ENCODE peak calls at places on chromosomes 13 and 19, in seven cellular contexts. One of them, this sample, is unnamed. For H3K36me3, the result is how much of the 10 kb centered on the place peaks cover.

GRCh38 chr19:58166708-58167280 is 16.1 kb upstream of the ZNF274 start:
- DNase-seq in tibial nerve: no peak
- DNase-seq in HepG2: no peak
- DNase-seq in K562: no peak
- DNase-seq in transverse colon: no peak
- DNase-seq in spleen: no peak
- DNase-seq in suprapubic skin: no peak
- DNase-seq in this sample: no peak

GRCh38 chr19:6020166-6020967 is 42.4 kb upstream of the RANBP3 start:
- DNase-seq in tibial nerve: no peak
- DNase-seq in HepG2: peak
- DNase-seq in K562: no peak
- DNase-seq in transverse colon: no peak
- DNase-seq in spleen: peak
- DNase-seq in suprapubic skin: no peak
- DNase-seq in this sample: no peak

GRCh38 chr13:113905942-113906341 is 42.1 kb upstream of the GAS6 start:
- DNase-seq in tibial nerve: no peak
- DNase-seq in HepG2: no peak
- DNase-seq in K562: no peak
- DNase-seq in transverse colon: no peak
- DNase-seq in spleen: no peak
- DNase-seq in suprapubic skin: no peak
- DNase-seq in this sample: no peak

GRCh38 chr13:76656496-76656895 is 229.7 kb downstream of the KCTD12 start:
- DNase-seq in tibial nerve: no peak
- DNase-seq in HepG2: no peak
- DNase-seq in K562: no peak
- DNase-seq in transverse colon: no peak
- DNase-seq in spleen: no peak
- DNase-seq in suprapubic skin: no peak
- DNase-seq in this sample: no peak

GRCh38 chr13:32443111-32443510 is 15.2 kb upstream of the N4BP2L1 start:
- DNase-seq in tibial nerve: peak
- DNase-seq in HepG2: peak
- DNase-seq in K562: no peak
- DNase-seq in transverse colon: peak
- DNase-seq in spleen: no peak
- DNase-seq in suprapubic skin: no peak
- DNase-seq in this sample: no peak

GRCh38 chr13:48580185-48580803 is 47.4 kb upstream of the RCBTB2 start:
- DNase-seq in tibial nerve: peak
- DNase-seq in HepG2: peak
- DNase-seq in K562: peak
- DNase-seq in transverse colon: peak
- DNase-seq in spleen: no peak
- DNase-seq in suprapubic skin: no peak
- DNase-seq in this sample: peak

GRCh38 chr19:33449799-33450198 is 71.8 kb downstream of the PEPD start:
- DNase-seq in tibial nerve: no peak
- DNase-seq in HepG2: no peak
- DNase-seq in K562: no peak
- DNase-seq in transverse colon: no peak
- DNase-seq in spleen: peak
- DNase-seq in suprapubic skin: no peak
- DNase-seq in this sample: no peak

GRCh38 chr19:33375760-33376159 is 2.3 kb downstream of the CEBPG start:
- DNase-seq in tibial nerve: no peak
- DNase-seq in HepG2: peak
- DNase-seq in K562: no peak
- DNase-seq in transverse colon: no peak
- DNase-seq in spleen: no peak
- DNase-seq in suprapubic skin: no peak
- DNase-seq in this sample: no peak

GRCh38 chr19:41893899-41894298 is 10.9 kb downstream of the ARHGEF1 start:
- DNase-seq in tibial nerve: no peak
- DNase-seq in HepG2: peak
- DNase-seq in K562: no peak
- DNase-seq in transverse colon: no peak
- DNase-seq in spleen: no peak
- DNase-seq in suprapubic skin: no peak
- DNase-seq in this sample: no peak

GRCh38 chr19:35882074-35882832 is 13.9 kb downstream of the APLP1 start:
- DNase-seq in tibial nerve: peak
- DNase-seq in HepG2: peak
- DNase-seq in K562: peak
- DNase-seq in transverse colon: no peak
- DNase-seq in spleen: no peak
- DNase-seq in suprapubic skin: no peak
- DNase-seq in this sample: peak

DNA sequence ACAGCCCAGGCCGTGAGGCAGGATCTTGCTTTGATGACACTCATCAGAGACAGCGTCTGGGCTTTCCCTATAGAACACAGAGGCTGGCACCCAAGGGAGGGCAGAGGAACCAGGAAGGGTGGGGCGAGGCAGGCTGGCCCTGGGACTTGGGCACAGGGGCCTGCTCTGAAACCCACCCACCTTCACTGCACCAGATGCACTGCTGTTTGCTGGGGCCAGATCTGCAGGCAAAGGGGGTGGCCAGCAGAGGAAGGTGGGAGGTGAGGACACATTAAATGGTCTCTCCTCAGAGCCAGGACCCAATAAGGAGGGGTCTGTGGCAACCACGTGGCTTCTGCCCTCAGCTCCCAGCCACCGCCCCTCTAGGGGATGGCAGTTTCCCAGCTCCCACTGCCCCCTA is 6.6 kb upstream of the VSTM2B start:
- DNase-seq in tibial nerve: no peak
- DNase-seq in HepG2: no peak
- DNase-seq in K562: no peak
- DNase-seq in transverse colon: no peak
- DNase-seq in spleen: peak
- DNase-seq in suprapubic skin: no peak
- DNase-seq in this sample: no peak
- H3K27ac ChIP-seq in tibial nerve: no peak
- H3K27ac ChIP-seq in HepG2: no peak
- H3K27ac ChIP-seq in K562: no peak
- H3K27ac ChIP-seq in transverse colon: no peak
- H3K27ac ChIP-seq in spleen: no peak
- H3K27ac ChIP-seq in suprapubic skin: no peak
- H3K27ac ChIP-seq in this sample: no peak

GRCh38 chr19:14443632-14444216 is 10.6 kb downstream of the PKN1 start:
- DNase-seq in tibial nerve: no peak
- DNase-seq in HepG2: no peak
- DNase-seq in K562: no peak
- DNase-seq in transverse colon: no peak
- DNase-seq in spleen: no peak
- DNase-seq in suprapubic skin: no peak
- DNase-seq in this sample: no peak
- H3K36me3 ChIP-seq in tibial nerve: half or more
- H3K36me3 ChIP-seq in HepG2: half or more
- H3K36me3 ChIP-seq in K562: half or more
- H3K36me3 ChIP-seq in transverse colon: under half
- H3K36me3 ChIP-seq in spleen: half or more
- H3K36me3 ChIP-seq in suprapubic skin: half or more
- H3K36me3 ChIP-seq in this sample: half or more

DNA sequence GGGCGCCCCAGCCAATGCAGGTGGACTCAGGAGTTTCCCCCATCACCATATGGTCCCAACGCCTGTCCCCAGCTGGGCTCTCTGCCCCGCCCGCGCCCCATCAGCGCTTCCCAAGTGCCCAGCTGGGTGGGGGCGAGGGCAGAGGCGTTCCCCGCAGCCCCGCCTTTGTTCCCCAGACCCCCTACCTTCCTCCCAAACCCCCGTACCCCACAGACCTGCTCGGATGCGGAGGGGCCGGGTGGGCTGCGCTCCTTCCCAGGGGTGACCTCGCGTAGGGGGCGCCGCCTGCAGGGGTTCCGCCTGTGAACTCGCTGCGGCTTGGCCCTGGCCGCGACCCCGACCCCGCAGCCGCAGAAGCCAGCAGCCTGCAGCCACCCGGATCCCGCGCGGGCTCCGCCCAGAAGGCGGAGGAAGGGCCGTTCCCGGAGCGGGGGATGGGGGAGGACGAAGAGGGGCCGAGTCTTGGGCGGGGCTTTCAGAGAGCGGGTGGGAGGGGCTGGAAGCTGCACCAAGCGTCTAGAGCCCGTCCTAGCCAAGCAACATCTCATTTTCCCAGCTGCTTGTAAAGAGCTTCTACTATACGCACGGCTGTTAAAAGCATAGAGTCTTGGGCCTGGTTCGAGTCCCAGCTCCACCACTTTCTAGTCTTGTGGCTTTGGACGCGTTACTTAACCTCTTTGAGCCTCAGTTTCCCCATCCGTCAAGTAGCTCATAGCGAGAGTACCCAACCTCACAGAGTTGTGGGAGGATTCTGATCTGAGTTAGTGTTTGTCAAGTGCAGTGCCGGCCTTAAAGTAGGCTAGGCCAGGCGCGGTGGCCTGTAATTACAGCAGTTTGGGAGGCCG is at the start of gene RAB3D:
- DNase-seq in tibial nerve: peak
- DNase-seq in HepG2: peak
- DNase-seq in K562: peak
- DNase-seq in transverse colon: peak
- DNase-seq in spleen: peak
- DNase-seq in suprapubic skin: peak
- DNase-seq in this sample: peak
- TF ChIP-seq POLR2A in tibial nerve: peak
- TF ChIP-seq POLR2A in HepG2: no peak
- TF ChIP-seq POLR2A in K562: peak
- TF ChIP-seq POLR2A in transverse colon: peak
- TF ChIP-seq POLR2A in spleen: no peak
- TF ChIP-seq POLR2A in suprapubic skin: no peak
- TF ChIP-seq POLR2A in this sample: no peak

GRCh38 chr13:41621716-41622508 is 164.6 kb downstream of the RGCC start:
- DNase-seq in tibial nerve: no peak
- DNase-seq in HepG2: peak
- DNase-seq in K562: no peak
- DNase-seq in transverse colon: no peak
- DNase-seq in spleen: no peak
- DNase-seq in suprapubic skin: no peak
- DNase-seq in this sample: no peak
- H3K27ac ChIP-seq in tibial nerve: no peak
- H3K27ac ChIP-seq in HepG2: no peak
- H3K27ac ChIP-seq in K562: no peak
- H3K27ac ChIP-seq in transverse colon: peak
- H3K27ac ChIP-seq in spleen: no peak
- H3K27ac ChIP-seq in suprapubic skin: peak
- H3K27ac ChIP-seq in this sample: no peak

GRCh38 chr19:47086280-47086679 is 27.3 kb downstream of the ZC3H4 start:
- DNase-seq in tibial nerve: no peak
- DNase-seq in HepG2: no peak
- DNase-seq in K562: no peak
- DNase-seq in transverse colon: no peak
- DNase-seq in spleen: no peak
- DNase-seq in suprapubic skin: no peak
- DNase-seq in this sample: no peak

GRCh38 chr19:47084879-47085439 is 28.6 kb downstream of the ZC3H4 start:
- DNase-seq in tibial nerve: no peak
- DNase-seq in HepG2: no peak
- DNase-seq in K562: no peak
- DNase-seq in transverse colon: no peak
- DNase-seq in spleen: no peak
- DNase-seq in suprapubic skin: no peak
- DNase-seq in this sample: no peak

GRCh38 chr19:47081095-47081494 is 32.5 kb downstream of the ZC3H4 start:
- DNase-seq in tibial nerve: no peak
- DNase-seq in HepG2: no peak
- DNase-seq in K562: no peak
- DNase-seq in transverse colon: no peak
- DNase-seq in spleen: no peak
- DNase-seq in suprapubic skin: no peak
- DNase-seq in this sample: peak

DNA sequence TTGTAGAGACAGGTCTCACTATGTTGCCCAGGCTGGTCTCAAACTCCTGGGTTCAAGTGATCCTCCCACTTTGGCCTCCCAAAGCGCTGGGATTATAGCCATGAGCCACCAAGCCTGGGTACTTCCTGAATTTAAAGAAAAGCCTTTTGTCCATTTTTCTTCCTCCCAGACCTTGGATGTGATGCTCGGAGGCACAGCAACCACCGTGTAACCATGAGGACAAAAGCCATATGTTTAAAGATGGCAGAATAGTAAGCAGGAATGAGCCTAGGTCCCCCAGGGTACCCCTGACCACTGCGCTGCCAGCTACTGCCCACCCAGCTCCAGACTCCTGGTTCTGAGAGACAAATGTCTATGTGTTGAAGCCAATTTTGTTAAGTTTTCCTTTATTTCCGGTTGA is 31.1 kb downstream of the ZC3H4 start:
- DNase-seq in tibial nerve: no peak
- DNase-seq in HepG2: no peak
- DNase-seq in K562: no peak
- DNase-seq in transverse colon: no peak
- DNase-seq in spleen: no peak
- DNase-seq in suprapubic skin: no peak
- DNase-seq in this sample: no peak
- H3K36me3 ChIP-seq in tibial nerve: half or more
- H3K36me3 ChIP-seq in HepG2: half or more
- H3K36me3 ChIP-seq in K562: half or more
- H3K36me3 ChIP-seq in transverse colon: under half
- H3K36me3 ChIP-seq in spleen: half or more
- H3K36me3 ChIP-seq in suprapubic skin: half or more
- H3K36me3 ChIP-seq in this sample: under half

DNA sequence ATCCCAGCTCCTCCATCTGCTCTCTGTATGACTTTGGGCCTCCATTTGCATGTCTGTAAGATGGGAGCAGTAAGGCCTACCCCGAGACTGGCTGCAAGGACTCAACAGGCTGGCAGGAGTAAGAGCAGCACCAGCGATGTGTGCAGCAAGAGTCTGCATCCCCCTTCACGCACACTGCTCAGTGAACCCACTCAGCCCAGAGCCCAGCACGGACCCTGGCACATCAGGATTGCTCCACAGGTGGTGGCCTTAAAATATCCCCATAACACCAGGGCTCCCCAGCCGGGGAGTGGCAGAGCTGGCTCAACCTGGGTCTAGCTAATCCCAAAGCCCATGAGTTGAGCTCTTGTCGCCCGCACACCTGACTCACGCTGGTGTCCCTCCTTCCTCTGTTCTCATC is 23.4 kb downstream of the VRK3 start:
- DNase-seq in tibial nerve: no peak
- DNase-seq in HepG2: no peak
- DNase-seq in K562: no peak
- DNase-seq in transverse colon: no peak
- DNase-seq in spleen: no peak
- DNase-seq in suprapubic skin: no peak
- DNase-seq in this sample: no peak
- TF ChIP-seq POLR2A in tibial nerve: no peak
- TF ChIP-seq POLR2A in HepG2: no peak
- TF ChIP-seq POLR2A in K562: no peak
- TF ChIP-seq POLR2A in transverse colon: no peak
- TF ChIP-seq POLR2A in spleen: no peak
- TF ChIP-seq POLR2A in suprapubic skin: no peak
- TF ChIP-seq POLR2A in this sample: no peak

GRCh38 chr13:99064624-99065249 is 86.9 kb upstream of the DOCK9 start:
- DNase-seq in tibial nerve: no peak
- DNase-seq in HepG2: no peak
- DNase-seq in K562: no peak
- DNase-seq in transverse colon: no peak
- DNase-seq in spleen: no peak
- DNase-seq in suprapubic skin: no peak
- DNase-seq in this sample: peak
- H3K27ac ChIP-seq in tibial nerve: no peak
- H3K27ac ChIP-seq in HepG2: no peak
- H3K27ac ChIP-seq in K562: peak
- H3K27ac ChIP-seq in transverse colon: peak
- H3K27ac ChIP-seq in spleen: no peak
- H3K27ac ChIP-seq in suprapubic skin: no peak
- H3K27ac ChIP-seq in this sample: no peak

This sample was measured in thyroid gland.